ENCODE peak calls at places on chromosome 19, in seven cellular contexts. T is IMR-90, L is mesendoderm, F is trophoblast cell, U is H9, O is H1, N is mesenchymal stem cell. Z is an unnamed sample.

GRCh38 chr19:4831351-4832340 is at the start of gene TICAM1:
- DNase-seq in T (peak), L (no peak), F (peak), U (no peak), O (peak), N (peak), Z (no peak)

GRCh38 chr19:34173145-34173956 is 1.0 kb downstream of the LSM14A start:
- DNase-seq in T (peak), L (peak), F (peak), U (peak), O (peak), N (peak), Z (peak)

GRCh38 chr19:20162821-20163220 is 4.2 kb upstream of the ZNF486 start:
- DNase-seq in T (no peak), L (no peak), F (no peak), U (no peak), O (no peak), N (no peak), Z (no peak)

GRCh38 chr19:19594371-19594770 is 24.1 kb downstream of the PBX4 start:
- DNase-seq in T (no peak), L (no peak), F (no peak), U (no peak), O (no peak), N (no peak), Z (no peak)

GRCh38 chr19:49643466-49643865 is 1.5 kb downstream of the SCAF1 start:
- DNase-seq in T (no peak), L (peak), F (no peak), U (no peak), O (no peak), N (no peak), Z (no peak)

GRCh38 chr19:3082331-3082730 is 11.8 kb upstream of the GNA11 start:
- DNase-seq in T (no peak), L (no peak), F (no peak), U (no peak), O (no peak), N (no peak), Z (no peak)

GRCh38 chr19:16769385-16769784 is 49.7 kb downstream of the NWD1 start:
- DNase-seq in T (no peak), L (no peak), F (no peak), U (no peak), O (no peak), N (no peak), Z (no peak)

GRCh38 chr19:44792286-44792685 is 14.6 kb downstream of the CBLC start:
- DNase-seq in T (no peak), L (no peak), F (no peak), U (no peak), O (no peak), N (no peak), Z (no peak)

GRCh38 chr19:41222240-41222639 is 3.2 kb downstream of the AXL start:
- DNase-seq in T (no peak), L (no peak), F (no peak), U (no peak), O (no peak), N (no peak), Z (no peak)

GRCh38 chr19:31639306-31639705 is 290.1 kb upstream of the TSHZ3 start:
- DNase-seq in T (peak), L (no peak), F (no peak), U (no peak), O (no peak), N (peak), Z (no peak)

GRCh38 chr19:5246554-5247155 is 94.0 kb downstream of the PTPRS start:
- DNase-seq in T (no peak), L (no peak), F (no peak), U (no peak), O (no peak), N (no peak), Z (no peak)

GRCh38 chr19:11513946-11514345 is 8.3 kb upstream of the ZNF653 start:
- DNase-seq in T (no peak), L (no peak), F (no peak), U (no peak), O (no peak), N (no peak), Z (no peak)

GRCh38 chr19:16249826-16250434 is 52.2 kb downstream of the AP1M1 start:
- DNase-seq in T (peak), L (no peak), F (no peak), U (no peak), O (no peak), N (no peak), Z (no peak)

GRCh38 chr19:18387395-18387794 is 1.4 kb downstream of the GDF15 start:
- DNase-seq in T (no peak), L (no peak), F (no peak), U (no peak), O (no peak), N (peak), Z (no peak)

GRCh38 chr19:45876411-45877197 is 9.3 kb downstream of the IRF2BP1 start:
- DNase-seq in T (peak), L (peak), F (no peak), U (peak), O (peak), N (peak), Z (no peak)

GRCh38 chr19:2796659-2797266 is 11.5 kb downstream of the THOP1 start:
- DNase-seq in T (no peak), L (no peak), F (no peak), U (no peak), O (no peak), N (no peak), Z (no peak)

GRCh38 chr19:18029617-18030338 is 21.8 kb downstream of the ARRDC2 start:
- DNase-seq in T (peak), L (no peak), F (no peak), U (no peak), O (no peak), N (peak), Z (no peak)

GRCh38 chr19:4969772-4970531 is 1.0 kb downstream of the KDM4B start:
- DNase-seq in T (no peak), L (no peak), F (no peak), U (no peak), O (peak), N (peak), Z (peak)

GRCh38 chr19:18308051-18308947 is 14.6 kb downstream of the LSM4 start:
- DNase-seq in T (no peak), L (no peak), F (no peak), U (no peak), O (no peak), N (no peak), Z (no peak)

GRCh38 chr19:7610491-7611240 is 15.0 kb downstream of the CAMSAP3 start:
- DNase-seq in T (no peak), L (no peak), F (no peak), U (no peak), O (no peak), N (no peak), Z (no peak)

GRCh38 chr19:18743281-18743825 is 47.8 kb downstream of the COMP start:
- DNase-seq in T (peak), L (no peak), F (peak), U (peak), O (no peak), N (peak), Z (no peak)

GRCh38 chr19:18160792-18161690 is 8.1 kb downstream of the PIK3R2 start:
- DNase-seq in T (peak), L (peak), F (peak), U (peak), O (peak), N (no peak), Z (peak)

GRCh38 chr19:16591803-16592556 is 19.8 kb upstream of the SLC35E1 start:
- DNase-seq in T (peak), L (no peak), F (no peak), U (no peak), O (no peak), N (no peak), Z (no peak)

GRCh38 chr19:56393119-56394012 is at the start of gene ZNF582:
- DNase-seq in T (peak), L (peak), F (peak), U (peak), O (peak), N (peak), Z (peak)

GRCh38 chr19:38634757-38635482 is 12.5 kb upstream of the ACTN4 start:
- DNase-seq in T (peak), L (peak), F (peak), U (peak), O (peak), N (peak), Z (peak)

GRCh38 chr19:41570639-41571112 is 5.3 kb upstream of the CEACAM21 start:
- DNase-seq in T (peak), L (peak), F (peak), U (peak), O (peak), N (peak), Z (peak)

GRCh38 chr19:41031926-41032325 is 40.8 kb downstream of the CYP2B6 start:
- DNase-seq in T (no peak), L (no peak), F (peak), U (no peak), O (no peak), N (no peak), Z (no peak)

GRCh38 chr19:41411682-41412265 is 14.2 kb downstream of the BCKDHA start:
- DNase-seq in T (no peak), L (no peak), F (no peak), U (no peak), O (no peak), N (no peak), Z (no peak)

GRCh38 chr19:36418287-36419001 is at the start of gene ZFP82:
- DNase-seq in T (peak), L (peak), F (peak), U (peak), O (peak), N (peak), Z (peak)

GRCh38 chr19:49570997-49571676 is 9.2 kb downstream of the NOSIP start:
- DNase-seq in T (no peak), L (peak), F (no peak), U (peak), O (no peak), N (no peak), Z (no peak)

GRCh38 chr19:42281175-42282035 is 12.4 kb downstream of the CIC start:
- DNase-seq in T (peak), L (peak), F (no peak), U (peak), O (peak), N (peak), Z (peak)

DNA sequence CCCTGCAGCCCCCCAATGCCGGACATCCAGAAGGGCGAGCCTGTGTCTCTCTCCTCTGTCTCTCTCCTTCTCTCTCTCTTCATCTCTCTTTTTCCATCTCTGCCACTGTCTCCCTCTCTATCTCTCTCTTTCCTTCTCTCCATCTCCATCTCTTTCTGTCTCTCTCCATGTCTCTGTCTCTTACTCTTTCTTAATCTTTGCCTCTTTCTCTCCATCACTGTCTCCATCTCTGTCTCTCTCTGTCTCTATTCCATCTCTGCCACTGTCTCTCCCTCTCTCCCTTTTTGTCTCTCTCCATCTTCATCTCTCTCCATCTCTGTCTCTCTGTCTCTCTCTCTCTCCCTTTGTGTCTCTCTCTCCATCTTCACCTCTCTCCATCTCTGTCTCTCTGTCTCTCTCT is 25.7 kb upstream of the TCF3 start:
- DNase-seq in T (no peak), L (no peak), F (no peak), U (no peak), O (no peak), N (no peak), Z (no peak)
- H2BK120ac ChIP-seq in T (no peak), L (no peak), F (no peak), U (no peak), O (no peak), N (no peak), Z (no peak)

GRCh38 chr19:52734340-52734892 is 428 bp downstream of the ZNF611 start:
- DNase-seq in T (no peak), L (no peak), F (no peak), U (no peak), O (no peak), N (peak), Z (peak)

GRCh38 chr19:52739576-52739975 is 4.7 kb upstream of the ZNF611 start:
- DNase-seq in T (no peak), L (no peak), F (no peak), U (peak), O (no peak), N (no peak), Z (no peak)

GRCh38 chr19:52735734-52736133 is 890 bp upstream of the ZNF611 start:
- DNase-seq in T (no peak), L (peak), F (peak), U (peak), O (peak), N (peak), Z (peak)

GRCh38 chr19:52734893-52735661 is at the start of gene ZNF611:
- DNase-seq in T (peak), L (peak), F (peak), U (peak), O (peak), N (peak), Z (peak)
- H2BK120ac ChIP-seq in T (peak), L (peak), F (peak), U (no peak), O (no peak), N (peak), Z (no peak)

GRCh38 chr19:47832723-47833122 is 11.0 kb downstream of the CRX start:
- DNase-seq in T (no peak), L (peak), F (no peak), U (no peak), O (no peak), N (no peak), Z (no peak)

GRCh38 chr19:47821460-47822020 is at the start of gene CRX:
- DNase-seq in T (no peak), L (peak), F (no peak), U (no peak), O (no peak), N (no peak), Z (no peak)

GRCh38 chr19:47824396-47824795 is 2.7 kb downstream of the CRX start:
- DNase-seq in T (no peak), L (peak), F (no peak), U (peak), O (no peak), N (no peak), Z (no peak)

GRCh38 chr19:47826800-47827199 is 5.1 kb downstream of the CRX start:
- DNase-seq in T (no peak), L (no peak), F (no peak), U (no peak), O (no peak), N (no peak), Z (no peak)
- H2BK120ac ChIP-seq in T (no peak), L (no peak), F (no peak), U (no peak), O (no peak), N (no peak), Z (no peak)

GRCh38 chr19:29889702-29890101 is 52.3 kb upstream of the URI1 start:
- DNase-seq in T (no peak), L (no peak), F (no peak), U (no peak), O (no peak), N (no peak), Z (no peak)

GRCh38 chr19:29893606-29894284 is 48.3 kb upstream of the URI1 start:
- DNase-seq in T (no peak), L (no peak), F (no peak), U (no peak), O (no peak), N (no peak), Z (no peak)

GRCh38 chr19:29886535-29886934 is 55.5 kb upstream of the URI1 start:
- DNase-seq in T (no peak), L (no peak), F (no peak), U (no peak), O (no peak), N (no peak), Z (no peak)

GRCh38 chr19:29887498-29887897 is 54.5 kb upstream of the URI1 start:
- DNase-seq in T (peak), L (no peak), F (no peak), U (no peak), O (no peak), N (no peak), Z (no peak)

GRCh38 chr19:29890392-29890791 is 51.6 kb upstream of the URI1 start:
- DNase-seq in T (no peak), L (no peak), F (no peak), U (no peak), O (no peak), N (no peak), Z (no peak)
- H2BK120ac ChIP-seq in T (no peak), L (no peak), F (no peak), U (no peak), O (no peak), N (no peak), Z (no peak)

GRCh38 chr19:13881692-13882418 is 4.9 kb downstream of the NANOS3 start:
- DNase-seq in T (peak), L (peak), F (no peak), U (no peak), O (no peak), N (peak), Z (no peak)

GRCh38 chr19:13881231-13881691 is 4.3 kb downstream of the NANOS3 start:
- DNase-seq in T (peak), L (peak), F (no peak), U (peak), O (no peak), N (peak), Z (no peak)

GRCh38 chr19:13883665-13884064 is 6.7 kb downstream of the NANOS3 start:
- DNase-seq in T (no peak), L (peak), F (no peak), U (no peak), O (no peak), N (no peak), Z (no peak)

GRCh38 chr19:13882419-13882795 is 5.5 kb downstream of the NANOS3 start:
- DNase-seq in T (no peak), L (no peak), F (no peak), U (no peak), O (no peak), N (no peak), Z (no peak)

DNA sequence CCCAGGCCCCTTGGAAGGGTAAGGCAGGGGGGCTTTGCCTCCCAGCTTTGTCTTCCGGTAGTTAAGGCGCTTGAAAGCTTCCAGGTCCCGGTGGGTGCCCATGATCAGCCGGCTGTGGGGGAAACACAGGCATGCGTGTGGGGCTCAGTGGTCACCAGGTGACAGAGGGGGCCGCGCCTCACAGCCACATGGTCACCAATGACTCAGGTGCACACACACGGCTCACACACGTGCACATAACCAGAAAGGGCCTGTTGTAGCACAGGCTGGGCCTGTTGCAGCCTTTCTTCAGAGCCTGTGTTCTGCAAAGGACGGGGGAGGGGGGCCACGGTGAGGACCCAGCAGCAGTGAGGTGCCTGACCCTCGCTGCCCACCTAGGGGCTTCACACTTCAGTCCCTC is 5.9 kb downstream of the NANOS3 start:
- DNase-seq in T (no peak), L (no peak), F (no peak), U (no peak), O (no peak), N (no peak), Z (no peak)
- H2BK120ac ChIP-seq in T (no peak), L (no peak), F (no peak), U (no peak), O (no peak), N (no peak), Z (no peak)

GRCh38 chr19:28140201-28140600 is 1072.8 kb downstream of the UQCRFS1 start:
- DNase-seq in T (no peak), L (peak), F (no peak), U (no peak), O (no peak), N (no peak), Z (no peak)
- H2BK120ac ChIP-seq in T (no peak), L (no peak), F (no peak), U (no peak), O (no peak), N (no peak), Z (no peak)

DNA sequence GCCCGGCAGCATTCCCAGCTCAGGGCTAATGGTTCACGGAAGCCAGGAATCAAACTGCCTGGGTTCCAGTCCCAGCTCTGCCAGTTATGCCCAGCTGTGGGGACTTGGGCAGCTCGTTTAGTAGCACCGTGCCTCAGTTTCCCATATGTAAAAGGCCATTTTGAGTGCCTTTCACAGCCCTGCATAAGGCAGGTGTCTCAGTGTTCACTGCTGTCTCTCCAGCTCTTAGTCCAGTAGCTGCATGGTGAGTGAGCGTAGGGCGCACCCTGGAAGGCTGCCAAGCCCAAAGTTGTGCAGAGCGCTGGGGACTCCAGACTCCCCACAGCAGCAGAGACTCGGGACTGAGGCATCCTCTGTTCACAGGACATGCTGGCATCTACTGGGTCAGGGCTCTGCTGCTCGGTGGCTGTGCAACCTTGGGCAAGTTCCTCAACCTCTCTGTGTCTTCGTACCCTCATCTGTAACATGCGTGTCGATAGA is 5.5 kb downstream of the RPL28 start:
- DNase-seq in T (no peak), L (no peak), F (no peak), U (no peak), O (no peak), N (no peak), Z (no peak)
- H2BK120ac ChIP-seq in T (no peak), L (no peak), F (no peak), U (no peak), O (no peak), N (no peak), Z (no peak)